ENCODE peak calls at places on chromosomes 2 and 18, in four cellular contexts. D is K562, B is HCT116, H is H1. S is an unnamed sample.

GRCh38 chr2:112884869-112885502 is 26.0 kb upstream of the IL37 start:
- DNase-seq in H (peak; percentile 46), B (peak; percentile 40), D (peak; percentile 91), S (peak; percentile 39)

GRCh38 chr2:49619804-49620203 is 465.5 kb upstream of the FSHR start:
- DNase-seq in D (no peak), B (no peak), H (no peak), S (no peak)

GRCh38 chr2:208033701-208034502 is 8.6 kb upstream of the PLEKHM3 start:
- DNase-seq in B (peak; percentile 68), D (peak; percentile 51), H (no peak), S (no peak)

GRCh38 chr18:11671156-11671555 is 17.9 kb upstream of the GNAL start:
- DNase-seq in B (no peak), H (no peak), D (no peak), S (no peak)

GRCh38 chr18:10953672-10954071 is 195.7 kb downstream of the PIEZO2 start:
- DNase-seq in H (no peak), B (no peak), D (no peak), S (peak; percentile 84)

GRCh38 chr2:85681776-85682175 is 12.4 kb upstream of the GNLY start:
- DNase-seq in B (no peak), D (no peak), H (no peak), S (no peak)

GRCh38 chr18:11034816-11035215 is 114.6 kb downstream of the PIEZO2 start:
- DNase-seq in H (no peak), B (no peak), D (no peak), S (no peak)

GRCh38 chr2:115560671-115561070 is 1118.2 kb downstream of the DPP10 start:
- DNase-seq in D (no peak), H (no peak), B (no peak), S (no peak)

GRCh38 chr2:223047260-223047761 is 4.7 kb upstream of the KCNE4 start:
- DNase-seq in D (no peak), H (no peak), B (no peak), S (no peak)

GRCh38 chr2:76175295-76175694 is 464.6 kb upstream of the GCFC2 start:
- DNase-seq in H (no peak), B (no peak), D (no peak), S (no peak)

GRCh38 chr18:46179306-46179705 is 75.1 kb downstream of the HAUS1 start:
- DNase-seq in D (no peak), H (no peak), B (no peak), S (no peak)

GRCh38 chr2:205848601-205849000 is 166.3 kb downstream of the NRP2 start:
- DNase-seq in H (no peak), D (no peak), B (no peak), S (no peak)

GRCh38 chr18:24588440-24588839 is 128.0 kb downstream of the HRH4 start:
- DNase-seq in B (no peak), D (no peak), H (no peak), S (no peak)

GRCh38 chr2:11679491-11680130 is 9.6 kb upstream of the NTSR2 start:
- DNase-seq in D (no peak), B (no peak), H (no peak), S (no peak)

GRCh38 chr18:21163647-21164625 is 52.3 kb upstream of the ROCK1 start:
- DNase-seq in H (no peak), B (no peak), D (no peak), S (no peak)

GRCh38 chr18:74507927-74508326 is 11.8 kb downstream of the CNDP2 start:
- DNase-seq in B (no peak), H (no peak), D (no peak), S (no peak)

GRCh38 chr2:186347472-186347871 is 138.6 kb upstream of the ZC3H15 start:
- DNase-seq in B (no peak), H (no peak), D (no peak), S (no peak)

GRCh38 chr18:3665780-3666525 is 216.0 kb downstream of the TGIF1 start:
- DNase-seq in D (peak; percentile 86), B (peak; percentile 95), H (peak; percentile 81), S (peak; percentile 30)

GRCh38 chr2:101805146-101806088 is 107.9 kb downstream of the MAP4K4 start:
- DNase-seq in H (no peak), B (no peak), D (no peak), S (no peak)

GRCh38 chr18:45167109-45167551 is 448.1 kb upstream of the SLC14A2 start:
- DNase-seq in B (no peak), D (no peak), H (no peak), S (no peak)

GRCh38 chr2:8676915-8677645 is 4.8 kb upstream of the ID2 start:
- DNase-seq in H (no peak), D (no peak), B (no peak), S (no peak)

GRCh38 chr2:180520206-180520605 is 460.2 kb upstream of the UBE2E3 start:
- DNase-seq in B (peak; percentile 33), H (no peak), D (no peak), S (no peak)

GRCh38 chr2:216548901-216549321 is 50.3 kb downstream of the RPL37A start:
- DNase-seq in D (no peak), B (no peak), H (no peak), S (no peak)

GRCh38 chr2:149080964-149081363 is 42.5 kb downstream of the LYPD6B start:
- DNase-seq in H (no peak), B (no peak), D (no peak), S (no peak)

GRCh38 chr2:32010670-32011565 is at the start of gene MEMO1:
- DNase-seq in B (peak; percentile 83), D (peak; percentile 94), H (peak; percentile 87), S (peak; percentile 87)

GRCh38 chr2:208586516-208586915 is 179.9 kb downstream of the PTH2R start:
- DNase-seq in B (no peak), D (no peak), H (no peak), S (no peak)

GRCh38 chr2:72864500-72864899 is 22.7 kb upstream of the SPR start:
- DNase-seq in D (no peak), H (no peak), B (no peak), S (no peak)

GRCh38 chr2:232028631-232029030 is 67.1 kb downstream of the DIS3L2 start:
- DNase-seq in H (no peak), D (no peak), B (no peak), S (no peak)

GRCh38 chr18:77862358-77862757 is 612.7 kb downstream of the GALR1 start:
- DNase-seq in D (no peak), B (no peak), H (no peak), S (no peak)
- TF ChIP-seq EGR1 in D (no peak), B (no peak), H (no peak), S (no peak)

GRCh38 chr2:158902005-158902398 is 66.4 kb upstream of the TANC1 start:
- DNase-seq in B (no peak), D (no peak), H (no peak), S (no peak)

GRCh38 chr2:158907926-158908462 is 60.4 kb upstream of the TANC1 start:
- DNase-seq in B (no peak), H (no peak), D (no peak), S (no peak)

GRCh38 chr2:158905824-158906223 is 62.6 kb upstream of the TANC1 start:
- DNase-seq in D (no peak), B (no peak), H (no peak), S (no peak)

GRCh38 chr2:158904126-158904525 is 64.3 kb upstream of the TANC1 start:
- DNase-seq in B (no peak), D (no peak), H (no peak), S (no peak)

GRCh38 chr2:158904620-158905177 is 63.7 kb upstream of the TANC1 start:
- DNase-seq in D (no peak), H (no peak), B (no peak), S (no peak)
- TF ChIP-seq EGR1 in D (no peak), H (no peak), B (no peak), S (no peak)

DNA sequence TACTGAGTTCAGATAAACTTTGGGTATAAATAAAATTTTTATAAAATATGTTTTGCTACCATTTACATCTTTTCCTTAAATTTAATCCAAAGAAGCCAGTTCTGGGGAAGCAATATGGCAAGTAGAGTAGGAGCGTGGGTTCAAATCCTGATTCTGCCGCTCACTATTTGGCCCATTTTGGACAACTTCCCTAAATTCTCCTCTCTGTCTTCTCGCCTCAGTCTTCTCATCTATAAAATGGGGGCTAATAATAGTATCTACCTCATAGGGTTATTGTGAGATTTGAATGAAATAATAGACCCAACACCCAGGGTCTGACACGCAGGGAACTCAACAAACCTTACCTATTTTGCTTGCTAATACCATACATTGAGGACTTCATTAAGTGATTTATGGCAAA is 59.7 kb downstream of the ACTR2 start:
- DNase-seq in B (no peak), D (no peak), H (no peak), S (no peak)
- TF ChIP-seq EGR1 in B (no peak), D (no peak), H (no peak), S (no peak)

GRCh38 chr2:119592436-119592835 is 48.2 kb downstream of the CFAP221 start:
- DNase-seq in H (no peak), D (no peak), B (no peak), S (no peak)
- TF ChIP-seq EGR1 in H (no peak), D (no peak), B (no peak), S (no peak)

GRCh38 chr2:240809276-240809675 is 10.7 kb downstream of the KIF1A start:
- DNase-seq in D (no peak), B (no peak), H (no peak), S (no peak)
- TF ChIP-seq EGR1 in D (no peak), B (no peak), H (no peak), S (no peak)

GRCh38 chr18:48957616-48958015 is 6.9 kb upstream of the SMAD7 start:
- DNase-seq in H (no peak), D (no peak), B (no peak), S (no peak)

GRCh38 chr18:48954837-48955527 is 4.2 kb upstream of the SMAD7 start:
- DNase-seq in H (no peak), D (no peak), B (no peak), S (no peak)

GRCh38 chr18:48957136-48957535 is 6.4 kb upstream of the SMAD7 start:
- DNase-seq in D (no peak), B (no peak), H (no peak), S (no peak)

GRCh38 chr18:48956378-48956777 is 5.6 kb upstream of the SMAD7 start:
- DNase-seq in H (no peak), D (no peak), B (no peak), S (no peak)

DNA sequence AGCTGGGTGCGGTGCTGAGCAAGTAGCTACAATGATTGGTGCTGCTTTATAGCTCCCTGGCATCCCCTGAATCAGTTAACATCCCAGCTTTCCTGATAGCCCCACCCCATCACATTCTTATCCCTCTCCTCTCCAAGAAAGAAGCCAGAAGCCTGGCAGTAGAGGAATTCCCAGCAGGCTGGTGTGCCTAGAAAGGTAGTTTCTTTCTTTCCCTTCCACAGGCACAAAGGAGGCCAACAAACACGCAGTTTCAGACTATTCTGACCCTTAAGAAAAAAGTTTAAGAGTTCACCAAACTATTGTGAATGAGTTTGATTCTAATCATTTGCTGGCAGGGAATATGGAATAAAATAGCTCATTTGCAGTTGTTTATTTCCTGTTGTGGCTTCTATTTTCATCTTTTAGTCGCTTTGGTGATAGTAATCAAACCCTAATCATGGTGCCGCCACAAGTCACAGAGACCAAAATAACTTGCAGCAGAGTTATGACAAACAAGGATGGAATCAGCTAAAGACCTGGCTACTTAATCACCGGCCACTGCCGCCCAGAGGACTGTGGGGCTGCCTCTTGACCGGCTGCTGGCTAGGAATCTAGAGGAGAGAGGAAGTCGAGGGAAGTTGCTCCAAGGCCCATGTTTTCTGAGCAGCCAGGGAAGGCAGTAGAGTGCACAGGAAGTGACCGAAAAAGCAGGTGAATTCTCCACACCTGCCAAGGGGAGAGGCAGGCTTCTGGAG is 4.9 kb upstream of the SMAD7 start:
- DNase-seq in D (no peak), H (no peak), B (no peak), S (no peak)
- TF ChIP-seq EGR1 in D (no peak), H (no peak), B (no peak), S (no peak)